ENCODE peak calls at places on chromosomes 5 and 9, in eight cellular contexts. B, Q, P, V, X, G, K and I are unnamed samples. For H3K9me2, the result is how much of the 10 kb centered on the place peaks cover.

GRCh38 chr5:83097582-83098265 is 20.4 kb downstream of the XRCC4 start:
- DNase-seq in G (no peak), P (no peak), X (no peak), V (no peak), K (peak), B (no peak), Q (no peak), I (peak)

GRCh38 chr9:137150485-137151060 is 11.6 kb downstream of the GRIN1 start:
- DNase-seq in Q (peak), B (peak), P (peak), X (peak), K (no peak), G (no peak), V (peak), I (no peak)

GRCh38 chr5:130282044-130282443 is 377.8 kb downstream of the CHSY3 start:
- DNase-seq in Q (no peak), G (no peak), B (no peak), V (no peak), K (peak), X (no peak), P (no peak), I (no peak)

GRCh38 chr9:4563105-4563504 is 72.8 kb downstream of the SLC1A1 start:
- DNase-seq in X (no peak), Q (no peak), V (no peak), B (no peak), G (no peak), K (no peak), P (no peak), I (no peak)

GRCh38 chr9:125295642-125296041 is 34.0 kb downstream of the GAPVD1 start:
- DNase-seq in X (no peak), V (no peak), G (no peak), Q (no peak), K (no peak), P (no peak), B (no peak), I (no peak)

GRCh38 chr5:97666767-97667166 is 483.7 kb upstream of the RIOK2 start:
- DNase-seq in B (no peak), G (no peak), V (no peak), X (no peak), Q (no peak), P (no peak), K (no peak), I (no peak)

GRCh38 chr9:110767559-110768063 is 99.0 kb downstream of the MUSK start:
- DNase-seq in B (no peak), P (no peak), Q (no peak), K (peak), X (no peak), V (no peak), G (no peak), I (no peak)

GRCh38 chr5:82349651-82350050 is 71.5 kb upstream of the RPS23 start:
- DNase-seq in K (peak), X (peak), G (peak), V (peak), Q (no peak), P (peak), B (no peak), I (peak)

GRCh38 chr9:115507148-115507547 is 389.2 kb upstream of the TNC start:
- DNase-seq in K (no peak), B (no peak), V (no peak), Q (no peak), X (no peak), G (no peak), P (no peak), I (no peak)

GRCh38 chr9:130034570-130034969 is 8.4 kb downstream of the FNBP1 start:
- DNase-seq in Q (no peak), V (no peak), K (peak), G (no peak), B (no peak), P (no peak), X (no peak), I (no peak)

GRCh38 chr9:113600871-113601545 is 137.5 kb downstream of the RGS3 start:
- DNase-seq in K (no peak), B (no peak), G (no peak), V (no peak), Q (peak), P (no peak), X (no peak), I (no peak)

GRCh38 chr5:82150562-82150961 is 127.6 kb downstream of the RPS23 start:
- DNase-seq in V (no peak), G (no peak), K (peak), Q (no peak), X (no peak), B (no peak), P (no peak), I (no peak)

GRCh38 chr9:131606896-131607567 is 61.7 kb downstream of the PRRT1B start:
- DNase-seq in V (no peak), X (no peak), P (no peak), Q (no peak), G (no peak), B (no peak), K (no peak), I (peak)

GRCh38 chr5:147887026-147887627 is 8.6 kb downstream of the SCGB3A2 start:
- DNase-seq in X (peak), V (peak), P (peak), Q (peak), G (peak), B (peak), K (peak), I (peak)

GRCh38 chr9:99579964-99580363 is 241.7 kb upstream of the NR4A3 start:
- DNase-seq in X (no peak), G (no peak), B (no peak), P (no peak), K (no peak), V (no peak), Q (no peak), I (no peak)

GRCh38 chr5:141640698-141641097 is 3.9 kb downstream of the RELL2 start:
- DNase-seq in Q (no peak), K (no peak), G (no peak), P (no peak), X (no peak), V (no peak), B (no peak), I (no peak)

GRCh38 chr9:2729003-2729402 is 11.7 kb downstream of the KCNV2 start:
- DNase-seq in K (peak), G (no peak), P (no peak), V (no peak), Q (no peak), X (no peak), B (no peak), I (no peak)

GRCh38 chr5:125198270-125198974 is 452.0 kb upstream of the ZNF608 start:
- DNase-seq in Q (no peak), K (peak), G (peak), V (peak), X (no peak), P (peak), B (no peak), I (peak)

GRCh38 chr9:116156621-116157314 is 3.2 kb downstream of the PAPPA start:
- DNase-seq in V (no peak), B (no peak), G (peak), P (no peak), Q (peak), X (peak), K (peak), I (peak)

GRCh38 chr5:56523779-56524178 is 290.6 kb upstream of the ANKRD55 start:
- DNase-seq in P (no peak), G (peak), V (no peak), K (no peak), Q (no peak), B (no peak), X (no peak), I (no peak)

GRCh38 chr5:110402562-110402961 is 323.9 kb downstream of the TMEM232 start:
- DNase-seq in B (no peak), K (no peak), Q (no peak), X (no peak), P (no peak), G (no peak), V (no peak), I (no peak)

GRCh38 chr5:41617843-41618515 is 107.6 kb upstream of the PLCXD3 start:
- DNase-seq in P (no peak), B (no peak), Q (peak), K (no peak), V (no peak), G (no peak), X (no peak), I (no peak)

GRCh38 chr5:1847611-1848010 is 35.1 kb downstream of the IRX4 start:
- DNase-seq in Q (no peak), G (no peak), V (no peak), K (no peak), X (no peak), P (no peak), B (no peak), I (no peak)

GRCh38 chr9:7085357-7085756 is 327.6 kb downstream of the KDM4C start:
- DNase-seq in V (no peak), B (no peak), G (no peak), K (no peak), P (no peak), Q (no peak), X (no peak), I (no peak)

GRCh38 chr5:150750469-150750868 is 8.3 kb downstream of the DCTN4 start:
- DNase-seq in Q (no peak), G (peak), K (no peak), X (no peak), P (no peak), B (no peak), V (no peak), I (no peak)

GRCh38 chr9:129027685-129028191 is 393 bp downstream of the SH3GLB2 start:
- DNase-seq in P (peak), B (no peak), G (no peak), Q (peak), X (peak), K (no peak), V (peak), I (no peak)

GRCh38 chr9:116162241-116162781 is 8.7 kb downstream of the PAPPA start:
- DNase-seq in B (no peak), X (no peak), P (no peak), G (no peak), V (no peak), Q (no peak), K (no peak), I (peak)

GRCh38 chr9:77021928-77022782 is 2.7 kb downstream of the FOXB2 start:
- DNase-seq in V (no peak), P (no peak), G (peak), Q (no peak), X (peak), K (no peak), B (no peak), I (no peak)

GRCh38 chr9:78038620-78039300 is 7.1 kb upstream of the GNAQ start:
- DNase-seq in G (no peak), Q (peak), V (no peak), K (peak), B (no peak), P (no peak), X (no peak), I (peak)

GRCh38 chr9:111730937-111731567 is 63.7 kb downstream of the SHOC1 start:
- DNase-seq in V (no peak), Q (peak), P (no peak), K (no peak), G (no peak), X (no peak), B (no peak), I (peak)

GRCh38 chr5:115907177-115907576 is 55.1 kb upstream of the LVRN start:
- DNase-seq in P (no peak), X (no peak), V (peak), G (no peak), Q (no peak), B (no peak), K (no peak), I (no peak)

GRCh38 chr5:99187611-99188010 is 258.8 kb upstream of the CHD1 start:
- DNase-seq in B (no peak), X (no peak), G (no peak), Q (no peak), V (no peak), P (peak), K (no peak), I (no peak)

GRCh38 chr5:168162464-168162863 is 129.0 kb upstream of the WWC1 start:
- DNase-seq in X (peak), B (no peak), Q (no peak), G (peak), P (no peak), V (no peak), K (no peak), I (peak)

GRCh38 chr9:35108946-35109575 is 6.1 kb upstream of the STOML2 start:
- DNase-seq in V (no peak), K (no peak), X (no peak), B (no peak), P (no peak), G (no peak), Q (no peak), I (no peak)

GRCh38 chr9:14400658-14400995 is 86.7 kb upstream of the NFIB start:
- DNase-seq in G (peak), B (peak), K (peak), X (peak), Q (no peak), V (peak), P (no peak), I (peak)

GRCh38 chr5:128216860-128217531 is 133.4 kb downstream of the SLC12A2 start:
- DNase-seq in Q (no peak), K (peak), V (no peak), X (no peak), B (no peak), P (no peak), G (no peak), I (no peak)

GRCh38 chr5:10703676-10704075 is 57.4 kb downstream of the DAP start:
- DNase-seq in B (no peak), K (no peak), X (no peak), Q (peak), P (no peak), V (no peak), G (no peak), I (no peak)
- H3K27ac ChIP-seq in B (peak), K (no peak), X (no peak), Q (peak), P (no peak), V (no peak), G (no peak), I (peak)

DNA sequence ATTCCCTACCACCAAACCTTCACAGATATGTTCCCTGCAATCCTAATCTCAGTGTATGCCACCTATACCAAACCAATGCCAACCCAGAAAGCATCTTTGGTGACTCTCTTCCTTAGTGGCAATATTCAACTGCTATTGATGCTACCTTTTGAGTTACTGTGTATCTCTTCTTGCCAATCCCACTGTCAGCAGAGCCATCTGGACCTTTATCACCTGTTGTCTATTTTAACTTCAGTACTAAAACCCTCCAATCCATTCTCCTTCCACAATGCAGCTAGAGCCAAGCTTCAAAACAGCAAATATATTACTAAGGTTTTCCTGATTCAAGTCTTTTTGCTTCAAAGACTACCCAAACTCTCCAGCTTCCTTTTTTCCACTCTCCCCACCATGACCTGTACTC is 777.2 kb upstream of the DMAC1 start:
- DNase-seq in G (no peak), K (no peak), V (no peak), P (no peak), B (no peak), Q (no peak), X (no peak), I (no peak)
- H3K9me2 ChIP-seq in G (under half), K (under half), V (under half), P (under half), B (under half), Q (under half), X (under half), I (under half)

DNA sequence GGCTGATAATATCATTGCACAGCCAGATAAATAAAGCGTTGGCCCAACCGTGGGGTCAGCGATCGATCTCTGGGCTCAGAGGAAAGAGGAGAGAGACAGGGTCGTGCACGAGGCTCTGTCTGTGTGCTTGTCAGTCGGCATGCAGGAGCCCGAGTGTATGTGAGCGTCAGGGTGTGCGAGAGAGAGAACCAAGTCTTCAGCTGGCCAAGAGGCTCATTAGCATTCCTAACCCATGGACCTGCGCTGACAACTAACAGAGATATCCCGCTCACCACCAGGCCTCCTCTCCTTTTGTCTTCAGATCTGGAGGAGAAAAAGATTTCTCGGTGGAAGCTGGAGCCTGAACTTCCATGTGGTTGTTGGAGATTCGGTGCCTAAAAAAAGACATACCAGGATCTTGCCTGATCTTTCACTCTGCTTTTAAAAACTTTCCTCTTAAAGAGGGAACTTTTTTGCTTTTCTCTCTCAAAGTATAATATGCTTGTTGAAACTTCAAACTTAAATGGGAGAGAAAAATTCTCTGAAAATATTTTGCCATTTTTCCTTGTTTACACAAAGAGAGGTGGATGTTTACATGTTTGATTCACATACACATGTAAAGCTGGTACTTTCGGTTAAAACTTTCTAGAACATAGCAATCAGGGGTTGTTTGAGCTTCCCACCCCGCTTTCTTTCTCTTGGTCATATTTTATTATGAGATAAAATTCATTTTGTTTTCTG is 16.6 kb downstream of the NR2F1 start:
- DNase-seq in B (no peak), V (no peak), X (peak), K (no peak), Q (no peak), P (no peak), G (peak), I (no peak)
- H2AFZ ChIP-seq in B (no peak), V (no peak), X (no peak), K (no peak), Q (no peak), P (no peak), G (peak), I (no peak)

GRCh38 chr9:121756477-121757285 is 105.2 kb downstream of the DAB2IP start:
- DNase-seq in G (no peak), B (no peak), K (no peak), Q (no peak), X (no peak), V (no peak), P (no peak), I (no peak)
- H3K27ac ChIP-seq in G (no peak), B (no peak), K (no peak), Q (no peak), X (no peak), V (no peak), P (no peak), I (no peak)

GRCh38 chr9:38694676-38695075 is 25.3 kb downstream of the FAM240B start:
- DNase-seq in P (no peak), B (no peak), Q (no peak), K (no peak), G (no peak), V (no peak), X (no peak), I (no peak)

GRCh38 chr9:38697901-38698300 is 22.0 kb downstream of the FAM240B start:
- DNase-seq in P (no peak), V (no peak), B (no peak), G (no peak), K (no peak), Q (no peak), X (no peak), I (no peak)

GRCh38 chr9:38700695-38701094 is 19.2 kb downstream of the FAM240B start:
- DNase-seq in B (no peak), X (no peak), V (no peak), G (no peak), K (no peak), P (no peak), Q (no peak), I (no peak)

GRCh38 chr9:38699337-38699736 is 20.6 kb downstream of the FAM240B start:
- DNase-seq in G (no peak), Q (no peak), P (no peak), B (no peak), K (no peak), X (no peak), V (no peak), I (no peak)
- H3K9me2 ChIP-seq in G (under half), Q (under half), P (under half), B (under half), K (under half), X (under half), V (under half), I (under half)

GRCh38 chr5:72064801-72065570 is 42.3 kb upstream of the MAP1B start:
- DNase-seq in X (peak), V (no peak), P (no peak), G (no peak), K (no peak), Q (peak), B (no peak), I (no peak)

GRCh38 chr5:72067682-72068470 is 39.4 kb upstream of the MAP1B start:
- DNase-seq in G (no peak), B (peak), K (peak), X (no peak), Q (peak), P (no peak), V (no peak), I (peak)

GRCh38 chr5:72065751-72066255 is 41.5 kb upstream of the MAP1B start:
- DNase-seq in X (peak), B (no peak), K (peak), Q (no peak), V (no peak), P (no peak), G (peak), I (peak)

GRCh38 chr5:72063219-72063819 is 44.0 kb upstream of the MAP1B start:
- DNase-seq in P (peak), B (no peak), V (peak), K (peak), G (no peak), X (peak), Q (no peak), I (peak)

GRCh38 chr5:72066658-72067057 is 40.6 kb upstream of the MAP1B start:
- DNase-seq in X (no peak), K (peak), P (no peak), B (peak), G (no peak), Q (peak), V (no peak), I (peak)
- H2AFZ ChIP-seq in X (no peak), K (no peak), P (no peak), B (no peak), G (no peak), Q (no peak), V (no peak), I (no peak)

DNA sequence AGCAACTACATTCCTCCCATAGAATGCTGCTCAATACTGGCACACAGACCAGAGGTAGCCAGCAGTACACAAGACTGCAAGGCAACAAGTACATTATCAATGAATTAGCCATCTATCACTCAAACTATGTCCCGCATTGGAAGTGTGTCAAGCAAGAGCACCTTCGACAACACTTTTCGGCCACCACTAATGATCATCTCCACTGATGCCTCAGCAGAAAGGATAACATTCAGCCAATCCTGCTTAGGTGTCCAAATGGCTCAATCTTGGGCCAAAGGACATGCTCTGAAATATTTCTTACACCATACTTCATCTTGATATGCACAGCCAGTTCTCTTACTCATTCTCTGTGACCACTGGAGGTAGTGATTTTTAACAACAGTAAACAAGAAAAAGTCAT is 25.0 kb downstream of the SKP1 start:
- DNase-seq in P (no peak), K (peak), G (no peak), B (no peak), V (no peak), Q (no peak), X (no peak), I (no peak)
- H3K27ac ChIP-seq in P (no peak), K (peak), G (no peak), B (no peak), V (no peak), Q (no peak), X (no peak), I (no peak)